ENCODE peak calls at places on chromosomes 6 and 20, in four cellular contexts. J is SK-N-SH, Z is stomach, Y is ovary. G is an unnamed sample.

GRCh38 chr6:33577106-33577535 is 3.0 kb downstream of the BAK1 start:
- DNase-seq in J (no peak), Z (peak; percentile 91), Y (peak; percentile 63), G (no peak)

GRCh38 chr6:82363368-82364086 is at the start of gene TPBG:
- DNase-seq in J (peak; percentile 78), Z (peak; percentile 58), Y (peak; percentile 60), G (no peak)

GRCh38 chr20:9021216-9021615 is 47.7 kb upstream of the PLCB4 start:
- DNase-seq in J (no peak), Z (no peak), Y (no peak), G (no peak)

GRCh38 chr6:157461000-157461915 is 80.3 kb downstream of the ZDHHC14 start:
- DNase-seq in J (no peak), Z (no peak), Y (no peak), G (peak; percentile 88)

GRCh38 chr20:2326046-2326445 is 30.2 kb downstream of the TGM3 start:
- DNase-seq in J (no peak), Z (no peak), Y (no peak), G (no peak)

GRCh38 chr6:6699741-6700367 is 111.3 kb downstream of the LY86 start:
- DNase-seq in J (peak; percentile 28), Z (peak; percentile 86), Y (peak; percentile 77), G (no peak)

GRCh38 chr6:135147637-135148592 is 33.2 kb upstream of the MYB start:
- DNase-seq in J (no peak), Z (no peak), Y (no peak), G (no peak)

GRCh38 chr6:40953486-40953885 is 85.5 kb downstream of the UNC5CL start:
- DNase-seq in J (peak; percentile 19), Z (no peak), Y (no peak), G (no peak)

GRCh38 chr20:57804470-57805250 is 94.8 kb upstream of the PMEPA1 start:
- DNase-seq in J (peak; percentile 51), Z (no peak), Y (peak; percentile 16), G (no peak)

GRCh38 chr6:112912351-112913101 is 565.4 kb downstream of the RFPL4B start:
- DNase-seq in J (no peak), Z (no peak), Y (no peak), G (no peak)

GRCh38 chr20:44203161-44203560 is 7.4 kb downstream of the OSER1 start:
- DNase-seq in J (no peak), Z (no peak), Y (no peak), G (no peak)
- TF ChIP-seq EP300 in J (no peak), Z (no peak), Y (no peak), G (no peak)

GRCh38 chr20:51456511-51457280 is 85.8 kb downstream of the NFATC2 start:
- DNase-seq in J (peak; percentile 89), Z (peak; percentile 98), Y (peak; percentile 99), G (peak; percentile 98)

GRCh38 chr20:51460163-51460562 is 82.4 kb downstream of the NFATC2 start:
- DNase-seq in J (no peak), Z (no peak), Y (no peak), G (no peak)

GRCh38 chr20:51458751-51459439 is 83.6 kb downstream of the NFATC2 start:
- DNase-seq in J (no peak), Z (no peak), Y (no peak), G (no peak)

GRCh38 chr20:51454250-51454865 is 88.2 kb downstream of the NFATC2 start:
- DNase-seq in J (no peak), Z (no peak), Y (no peak), G (no peak)

DNA sequence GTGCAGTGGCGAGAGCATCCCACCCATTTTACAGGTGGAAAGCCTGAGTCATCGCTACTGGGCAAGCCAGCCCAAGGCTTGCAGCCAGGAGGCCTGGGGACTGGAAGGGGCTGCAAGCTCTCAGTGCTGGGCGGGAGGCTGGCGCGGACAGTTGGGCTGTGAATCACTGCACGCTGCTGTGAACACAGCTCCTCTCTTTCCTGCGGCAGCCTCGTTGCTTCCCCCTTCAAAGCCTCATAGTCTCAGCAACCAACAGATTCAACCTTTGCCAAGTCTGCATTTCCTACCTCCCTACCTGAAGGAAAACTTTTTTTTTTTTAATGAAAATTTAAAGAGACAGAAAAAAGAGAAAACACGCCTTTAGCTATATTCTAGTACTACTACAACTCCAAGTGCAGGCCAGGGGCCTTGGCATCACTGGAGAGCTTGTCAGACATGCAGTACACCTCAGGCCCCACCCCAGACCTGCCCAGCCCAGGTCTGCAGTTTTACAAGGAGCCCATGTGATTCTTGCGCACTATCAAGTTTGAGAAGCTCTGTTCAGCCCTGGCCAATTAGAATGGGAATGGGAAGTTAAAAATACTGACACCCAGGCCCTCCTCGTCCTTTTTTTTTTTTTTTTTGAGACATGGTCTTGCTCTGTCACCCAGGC is 85.1 kb downstream of the NFATC2 start:
- DNase-seq in J (peak; percentile 44), Z (no peak), Y (peak; percentile 69), G (no peak)
- H3K4me3 ChIP-seq in J (no peak overlapping the region), Z (no peak overlapping the region), Y (no peak overlapping the region), G (no peak overlapping the region)

DNA sequence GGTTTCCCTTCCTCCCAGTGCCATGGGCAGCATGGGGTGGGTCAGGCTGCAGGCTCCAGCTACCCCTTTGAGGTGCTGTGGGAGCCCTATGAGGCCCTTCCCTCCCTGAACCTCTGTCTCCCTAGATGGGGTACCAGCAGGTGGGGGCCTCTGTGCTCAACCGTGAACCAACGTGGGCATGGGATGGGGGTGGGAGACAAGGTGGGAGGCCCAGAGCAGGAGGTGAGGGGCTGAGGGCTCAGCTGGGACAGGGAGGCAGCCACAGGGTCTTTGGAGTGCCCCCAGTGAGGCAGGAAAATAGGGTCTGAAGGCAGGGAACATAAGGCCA is 33.3 kb downstream of the SUN5 start:
- DNase-seq in J (no peak), Z (no peak), Y (no peak), G (peak; percentile 77)
- H3K4me1 ChIP-seq in J (no peaks in the 10 kb centered on the region), Z (peaks cover 7% of the 10 kb centered on the region), Y (no peaks in the 10 kb centered on the region), G (no peaks in the 10 kb centered on the region)

DNA sequence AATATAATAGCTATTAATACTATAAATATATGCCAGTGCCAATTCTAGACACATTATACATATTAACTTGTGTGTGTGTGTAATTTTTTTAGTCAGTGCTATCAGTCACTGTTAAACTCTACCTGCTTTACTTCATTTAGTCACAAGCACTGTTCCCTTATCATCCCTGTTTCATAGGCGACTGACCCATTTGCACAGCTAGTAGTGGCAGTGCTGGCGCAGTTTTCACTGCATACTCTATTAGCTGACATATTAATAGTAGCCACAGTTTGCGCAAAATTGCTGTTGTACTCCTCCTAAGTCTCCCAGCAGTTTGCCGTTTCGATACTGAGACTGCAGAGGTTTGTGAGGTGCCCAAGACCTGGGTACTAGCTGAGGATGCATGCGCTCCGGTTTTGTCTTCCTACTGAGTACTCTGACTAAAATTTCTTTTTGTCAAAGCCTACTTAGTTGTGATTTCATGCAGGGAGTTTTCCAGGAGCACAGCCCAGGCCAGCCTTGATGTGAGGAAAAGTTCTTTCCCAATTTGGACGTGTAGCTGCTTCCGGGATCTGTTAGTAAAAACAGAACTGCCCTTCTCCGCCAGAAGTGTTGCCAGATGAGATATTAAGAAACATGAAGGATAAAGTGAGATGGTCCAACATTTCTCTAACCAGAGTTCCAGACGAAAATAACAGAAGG is 5.6 kb downstream of the BAG2 start:
- DNase-seq in J (no peak), Z (no peak), Y (peak; percentile 68), G (no peak)
- TF ChIP-seq EP300 in J (no peak), Z (no peak), Y (no peak), G (no peak)

DNA sequence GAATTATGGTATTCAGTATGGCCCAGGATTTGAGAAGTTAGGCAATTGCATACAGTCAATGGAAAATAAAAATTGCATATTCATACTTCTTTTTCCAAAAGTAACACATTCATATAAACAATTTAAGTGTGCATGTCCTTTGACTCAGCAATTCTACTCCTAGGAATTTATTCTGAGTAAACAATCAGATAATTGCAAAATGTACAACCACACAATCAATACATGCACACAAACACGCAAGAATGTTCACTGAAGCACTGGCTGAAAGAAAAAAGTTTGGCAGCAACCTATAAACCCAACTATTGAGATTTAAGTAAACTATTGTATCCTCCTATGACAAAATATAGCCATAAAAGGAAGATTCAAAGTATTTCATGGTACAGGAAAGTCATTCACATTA is 1.6 kb downstream of the CYP39A1 start:
- DNase-seq in J (no peak), Z (no peak), Y (no peak), G (no peak)
- H3K4me3 ChIP-seq in J (no peak overlapping the region), Z (peak overlapping the region; percentile 92), Y (peak overlapping the region; percentile 97), G (peak overlapping the region; percentile 97)

DNA sequence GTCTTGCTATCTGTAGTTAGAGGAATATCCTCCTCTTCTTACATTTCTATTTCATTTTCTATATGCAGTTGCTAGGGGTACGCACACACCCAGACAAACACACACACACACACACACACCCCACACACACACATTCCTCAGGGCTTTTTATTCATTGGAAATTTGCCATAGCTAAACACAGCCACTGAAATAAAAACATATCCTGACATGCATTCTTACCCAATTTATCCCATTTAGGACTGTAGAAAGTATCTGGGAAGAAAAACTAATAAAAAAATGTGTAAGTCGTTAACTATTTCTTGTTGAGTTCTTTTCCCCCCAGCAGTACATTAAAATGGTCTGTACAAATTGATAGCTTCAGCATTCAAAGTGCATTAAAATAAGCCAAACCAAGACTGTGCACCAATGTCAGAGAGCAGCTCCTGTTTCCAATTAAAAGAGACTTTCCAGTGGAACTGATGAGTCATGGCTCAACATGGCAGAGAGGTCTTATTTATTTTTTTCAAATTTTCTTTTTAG is 357.9 kb upstream of the AGPAT4 start:
- DNase-seq in J (peak; percentile 51), Z (no peak), Y (no peak), G (no peak)
- H3K4me1 ChIP-seq in J (peaks cover 9% of the 10 kb centered on the region), Z (peaks cover 8% of the 10 kb centered on the region), Y (no peaks in the 10 kb centered on the region), G (peaks cover 16% of the 10 kb centered on the region)

DNA sequence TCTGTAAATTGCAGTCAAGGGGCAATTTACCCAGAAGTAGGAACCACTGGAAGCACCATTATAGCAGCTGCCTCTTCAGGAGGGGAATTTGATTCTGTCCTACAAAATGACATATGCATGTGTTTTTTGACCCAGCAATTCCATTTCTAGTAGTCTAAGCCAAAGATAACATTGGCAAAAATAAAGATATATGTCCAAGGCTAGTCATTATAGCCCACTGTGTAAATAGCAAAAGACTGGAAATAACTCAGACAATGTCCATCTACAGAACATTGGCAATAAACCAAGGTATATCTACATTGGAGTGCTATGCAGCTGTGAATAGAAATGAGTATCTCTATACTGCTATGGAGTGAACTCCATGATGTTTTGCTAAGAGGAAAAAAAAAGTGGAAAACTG is 12.5 kb upstream of the PANK2 start:
- DNase-seq in J (no peak), Z (no peak), Y (no peak), G (no peak)
- TF ChIP-seq EP300 in J (no peak), Z (no peak), Y (no peak), G (no peak)